ENCODE peak calls at places on chromosome 21, in eight cellular contexts. D is ovary, S is A549, L is stomach, F is heart left ventricle, Q is NB4, Y is IMR-90, B is thyroid gland. K is an unnamed sample.

GRCh38 chr21:35963920-35964451 is 96.3 kb downstream of the SETD4 start:
- DNase-seq in Y (peak; percentile 1), Q (peak; percentile 30), D (no peak), F (no peak), L (no peak), S (no peak), B (no peak), K (no peak)

GRCh38 chr21:29114765-29115164 is 15.7 kb upstream of the MAP3K7CL start:
- DNase-seq in Q (no peak), L (no peak), D (no peak), B (no peak), F (no peak), S (peak; percentile 67), Y (peak; percentile 92), K (no peak)

GRCh38 chr21:25956993-25957714 is 213.4 kb downstream of the APP start:
- DNase-seq in B (no peak), S (no peak), Q (no peak), D (no peak), Y (peak; percentile 86), L (no peak), F (no peak), K (no peak)

GRCh38 chr21:15247613-15248012 is 182.8 kb upstream of the NRIP1 start:
- DNase-seq in Q (no peak), B (no peak), D (no peak), Y (peak; percentile 8), S (no peak), F (no peak), L (no peak), K (no peak)

GRCh38 chr21:28333455-28334108 is 659.1 kb downstream of the LTN1 start:
- DNase-seq in Q (no peak), B (no peak), L (no peak), F (no peak), S (no peak), Y (peak; percentile 75), D (no peak), K (no peak)

GRCh38 chr21:15289896-15290841 is 225.4 kb upstream of the NRIP1 start:
- DNase-seq in L (peak; percentile 76), B (no peak), Y (no peak), F (peak; percentile 64), Q (no peak), S (no peak), D (peak; percentile 31), K (peak; percentile 82)

GRCh38 chr21:31520506-31521163 is 138.9 kb upstream of the SOD1 start:
- DNase-seq in S (no peak), Y (peak; percentile 19), L (no peak), F (no peak), Q (no peak), D (no peak), B (no peak), K (no peak)

GRCh38 chr21:32757804-32758203 is 13.8 kb downstream of the PAXBP1 start:
- DNase-seq in D (no peak), L (no peak), F (no peak), Y (no peak), Q (no peak), S (no peak), B (no peak), K (no peak)

GRCh38 chr21:33127154-33127893 is 57.4 kb downstream of the OLIG1 start:
- DNase-seq in D (peak; percentile 24), Y (peak; percentile 65), B (peak; percentile 39), F (peak; percentile 68), S (peak; percentile 59), L (peak; percentile 49), Q (peak; percentile 82), K (peak; percentile 60)

GRCh38 chr21:15001113-15001512 is 63.7 kb downstream of the NRIP1 start:
- DNase-seq in D (no peak), F (no peak), B (no peak), Y (no peak), S (no peak), Q (no peak), L (no peak), K (no peak)

GRCh38 chr21:36909901-36910561 is 56.4 kb downstream of the HLCS start:
- DNase-seq in F (no peak), Y (peak; percentile 99), S (peak; percentile 98), L (no peak), B (no peak), D (no peak), Q (peak; percentile 63), K (no peak)

GRCh38 chr21:9767592-9768375 is 753.6 kb upstream of the TPTE start:
- DNase-seq in L (no peak), Q (no peak), B (no peak), D (no peak), F (no peak), Y (no peak), S (no peak), K (no peak)

GRCh38 chr21:33657124-33657842 is 15.0 kb downstream of the ITSN1 start:
- DNase-seq in D (no peak), S (no peak), Q (peak; percentile 49), B (no peak), L (no peak), F (no peak), Y (peak; percentile 34), K (no peak)

GRCh38 chr21:45695086-45695485 is 51.6 kb downstream of the PCBP3 start:
- DNase-seq in F (no peak), S (no peak), L (no peak), Y (no peak), B (no peak), D (no peak), Q (peak; percentile 12), K (no peak)
- TF ChIP-seq CTCF in F (no peak), S (no peak), L (no peak), Y (no peak), B (no peak), D (no peak), Q (no peak), K (no peak)

DNA sequence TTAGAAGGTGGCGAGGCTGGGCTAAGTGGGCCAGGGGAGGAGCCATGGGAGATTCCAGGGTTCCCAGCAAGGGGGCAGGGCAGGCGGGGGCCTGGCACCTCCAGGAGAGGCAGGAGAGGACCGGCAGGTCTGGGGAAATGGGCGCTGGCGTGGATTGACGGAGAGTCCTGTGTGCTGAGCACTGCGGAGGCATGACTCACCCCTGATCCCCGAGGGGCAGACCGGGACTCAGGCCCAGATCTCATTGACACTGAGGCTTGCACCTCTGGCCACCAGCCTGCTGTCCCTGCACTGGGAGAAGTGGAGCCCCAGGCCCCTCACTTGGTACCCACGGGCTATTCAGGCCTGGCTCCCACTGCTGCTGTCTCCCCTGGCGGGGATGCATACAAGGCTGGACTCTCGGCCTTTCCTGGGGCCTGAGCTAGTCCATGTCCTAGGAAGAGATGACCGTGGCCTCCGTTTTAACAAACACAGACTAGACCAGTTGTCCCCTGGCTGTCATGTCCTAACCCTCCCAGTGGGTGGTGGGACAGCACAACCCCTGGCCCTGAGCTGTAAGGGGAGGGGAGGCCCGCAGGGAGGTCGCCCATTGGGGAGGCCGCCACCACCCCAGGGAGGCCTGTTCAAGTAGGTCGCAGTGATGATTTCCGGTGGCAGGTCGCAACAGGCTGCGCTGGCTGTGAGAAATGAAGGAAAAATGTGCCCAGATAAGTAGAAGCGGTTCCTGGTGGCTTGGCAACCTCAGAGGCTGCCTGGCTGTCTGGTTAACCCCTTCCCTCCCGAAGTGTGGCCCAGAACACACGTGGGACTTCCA is 39.7 kb downstream of the RIPK4 start:
- DNase-seq in B (peak; percentile 18), Q (peak; percentile 20), Y (peak; percentile 42), S (peak; percentile 36), L (peak; percentile 62), D (no peak), F (peak; percentile 78), K (peak; percentile 45)
- TF ChIP-seq POLR2A in B (no peak), Q (no peak), Y (no peak), S (no peak), L (no peak), D (no peak), F (no peak), K (no peak)

GRCh38 chr21:34690793-34691175 is 22.0 kb downstream of the CLIC6 start:
- DNase-seq in Y (no peak), S (no peak), L (no peak), D (no peak), F (no peak), Q (no peak), B (no peak), K (no peak)

GRCh38 chr21:34688715-34689114 is 19.9 kb downstream of the CLIC6 start:
- DNase-seq in L (no peak), Q (no peak), B (no peak), S (no peak), F (no peak), D (no peak), Y (no peak), K (no peak)

GRCh38 chr21:34687065-34687464 is 18.3 kb downstream of the CLIC6 start:
- DNase-seq in D (no peak), L (no peak), Y (no peak), F (no peak), Q (no peak), B (no peak), S (no peak), K (no peak)

GRCh38 chr21:34690041-34690792 is 21.4 kb downstream of the CLIC6 start:
- DNase-seq in S (no peak), F (no peak), D (no peak), Q (no peak), L (peak; percentile 52), B (no peak), Y (no peak), K (no peak)

GRCh38 chr21:34688145-34688544 is 19.4 kb downstream of the CLIC6 start:
- DNase-seq in B (no peak), S (peak; percentile 18), Y (no peak), D (peak; percentile 66), L (no peak), Q (peak; percentile 54), F (peak; percentile 57), K (no peak)
- TF ChIP-seq CTCF in B (no peak), S (peak; percentile 50), Y (no peak), D (no peak), L (no peak), Q (peak; percentile 44), F (peak; percentile 62), K (no peak)

GRCh38 chr21:43585924-43586411 is 73.3 kb downstream of the HSF2BP start:
- DNase-seq in L (peak; percentile 79), Y (peak; percentile 98), D (no peak), F (peak; percentile 56), Q (peak; percentile 48), B (peak; percentile 84), S (peak; percentile 98), K (no peak)
- TF ChIP-seq POLR2A in L (no peak), Y (no peak), D (no peak), F (peak; percentile 15), Q (no peak), B (peak; percentile 51), S (no peak), K (no peak)

K was measured in Peyer's patch.